ENCODE peak calls at places on chromosomes 4 and X, in four cellular contexts. A is kidney glomerular epithelial cell, L is omental fat pad, I is WERI-Rb-1. C is an unnamed sample.

GRCh38 chrX:138287200-138287865 is 424.2 kb downstream of the FGF13 start:
- DNase-seq in L (no peak), I (no peak), A (no peak), C (peak; percentile 7)

GRCh38 chr4:143381171-143382118 is 44.8 kb downstream of the GAB1 start:
- DNase-seq in L (no peak), A (peak; percentile 84), I (no peak), C (no peak)

GRCh38 chr4:187294861-187295260 is 571.2 kb upstream of the FAT1 start:
- DNase-seq in L (no peak), A (no peak), I (no peak), C (no peak)

GRCh38 chr4:8322794-8323704 is 53.5 kb downstream of the HTRA3 start:
- DNase-seq in A (no peak), I (peak; percentile 3), L (no peak), C (no peak)

GRCh38 chr4:122003335-122003734 is 51.5 kb upstream of the TRPC3 start:
- DNase-seq in A (no peak), L (no peak), I (peak; percentile 66), C (peak; percentile 42)

GRCh38 chrX:53257166-53257565 is 24.2 kb downstream of the IQSEC2 start:
- DNase-seq in I (no peak), A (no peak), L (no peak), C (no peak)

GRCh38 chr4:145679991-145680455 is at the start of gene C4orf51:
- DNase-seq in A (peak; percentile 90), I (no peak), L (no peak), C (no peak)

GRCh38 chrX:107000013-107000515 is at the start of gene MORC4:
- DNase-seq in L (peak; percentile 41), I (peak; percentile 88), A (peak; percentile 22), C (peak; percentile 64)

GRCh38 chr4:184409911-184410692 is 64.2 kb downstream of the IRF2 start:
- DNase-seq in L (no peak), A (no peak), I (no peak), C (no peak)

GRCh38 chr4:3313556-3314228 is 20.9 kb downstream of the RGS12 start:
- DNase-seq in L (no peak), I (no peak), A (no peak), C (no peak)

GRCh38 chr4:146124023-146124680 is 51.4 kb upstream of the LSM6 start:
- DNase-seq in A (no peak), I (no peak), L (no peak), C (no peak)

GRCh38 chr4:135274461-135274860 is 1072.9 kb upstream of the PABPC4L start:
- DNase-seq in I (no peak), A (no peak), L (no peak), C (no peak)

GRCh38 chrX:34810911-34811310 is 131.7 kb upstream of the FAM47B start:
- DNase-seq in A (no peak), L (no peak), I (no peak), C (no peak)

GRCh38 chr4:176883681-176884418 is 91.1 kb upstream of the VEGFC start:
- DNase-seq in I (no peak), L (no peak), A (peak; percentile 82), C (peak; percentile 89)

GRCh38 chr4:46432923-46433322 is 43.0 kb upstream of the GABRA2 start:
- DNase-seq in A (no peak), I (no peak), L (no peak), C (peak; percentile 15)

GRCh38 chr4:10334506-10335028 is 122.7 kb downstream of the ZNF518B start:
- DNase-seq in A (no peak), I (no peak), L (no peak), C (no peak)

GRCh38 chr4:126777649-126778048 is 855.1 kb upstream of the INTU start:
- DNase-seq in L (no peak), I (no peak), A (no peak), C (no peak)

GRCh38 chr4:74649193-74649592 is 145.1 kb downstream of the BTC start:
- DNase-seq in I (no peak), L (no peak), A (no peak), C (no peak)

GRCh38 chrX:38426785-38427184 is 74.4 kb downstream of the OTC start:
- DNase-seq in I (no peak), A (no peak), L (no peak), C (no peak)

GRCh38 chrX:25442501-25442900 is 426.7 kb upstream of the ARX start:
- DNase-seq in A (no peak), L (no peak), I (peak; percentile 16), C (peak; percentile 12)

GRCh38 chr4:104491826-104492771 is 2.6 kb downstream of the CXXC4 start:
- DNase-seq in I (peak; percentile 64), A (peak; percentile 40), L (no peak), C (no peak)

GRCh38 chr4:31045724-31046318 is 325.7 kb downstream of the PCDH7 start:
- DNase-seq in L (no peak), A (peak; percentile 36), I (peak; percentile 41), C (peak; percentile 1)